ENCODE peak calls at places on chromosome 7, in four cellular contexts. R, K, E and C are unnamed samples.

GRCh38 chr7:17506090-17506489 is 207.6 kb downstream of the AHR start:
- DNase-seq in R (no peak), K (no peak), E (no peak), C (no peak)

GRCh38 chr7:133480868-133481267 is 228.0 kb downstream of the EXOC4 start:
- DNase-seq in R (no peak), K (no peak), E (no peak), C (no peak)

GRCh38 chr7:73316521-73316920 is 7.9 kb upstream of the NSUN5 start:
- DNase-seq in R (no peak), K (no peak), E (no peak), C (no peak)

GRCh38 chr7:434891-435486 is 84.7 kb downstream of the PDGFA start:
- DNase-seq in R (peak; percentile 81), K (no peak), E (no peak), C (no peak)

GRCh38 chr7:113519447-113519846 is 399.4 kb downstream of the PPP1R3A start:
- DNase-seq in R (no peak), K (no peak), E (no peak), C (no peak)

GRCh38 chr7:38102486-38102885 is 75.6 kb upstream of the STARD3NL start:
- DNase-seq in R (no peak), K (no peak), E (no peak), C (no peak)

GRCh38 chr7:18179058-18179457 is 151.4 kb upstream of the PRPS1L1 start:
- DNase-seq in R (no peak), K (no peak), E (no peak), C (no peak)

GRCh38 chr7:121341933-121342332 is 13.1 kb downstream of the WNT16 start:
- DNase-seq in R (no peak), K (no peak), E (no peak), C (no peak)

GRCh38 chr7:27167170-27167505 is 1.8 kb upstream of the HOXA9 start:
- DNase-seq in R (peak; percentile 20), K (peak; percentile 28), E (peak; percentile 47), C (no peak)

GRCh38 chr7:79897166-79897565 is 237.5 kb upstream of the GNAI1 start:
- DNase-seq in R (no peak), K (no peak), E (no peak), C (no peak)

GRCh38 chr7:112001089-112001826 is 204.9 kb downstream of the DOCK4 start:
- DNase-seq in R (no peak), K (peak; percentile 85), E (no peak), C (peak; percentile 69)

GRCh38 chr7:92614586-92615237 is 24.5 kb upstream of the FAM133B start:
- DNase-seq in R (no peak), K (no peak), E (no peak), C (no peak)

GRCh38 chr7:132450188-132450587 is 126.1 kb downstream of the PLXNA4 start:
- DNase-seq in R (no peak), K (no peak), E (no peak), C (no peak)

GRCh38 chr7:97018126-97018601 is 6.5 kb downstream of the DLX5 start:
- DNase-seq in R (peak; percentile 55), K (no peak), E (no peak), C (no peak)

GRCh38 chr7:96253441-96253840 is 68.5 kb downstream of the SLC25A13 start:
- DNase-seq in R (no peak), K (no peak), E (no peak), C (no peak)

GRCh38 chr7:94043299-94043698 is 39.1 kb upstream of the BET1 start:
- DNase-seq in R (no peak), K (peak; percentile 61), E (no peak), C (peak; percentile 60)

GRCh38 chr7:139159900-139160675 is 50.6 kb upstream of the ZC3HAV1 start:
- DNase-seq in R (no peak), K (peak; percentile 4), E (no peak), C (no peak)

GRCh38 chr7:41029072-41029492 is 673.8 kb downstream of the INHBA start:
- DNase-seq in R (no peak), K (peak; percentile 100), E (no peak), C (peak; percentile 89)

GRCh38 chr7:121069346-121070100 is 81.0 kb downstream of the CPED1 start:
- DNase-seq in R (no peak), K (no peak), E (no peak), C (no peak)

DNA sequence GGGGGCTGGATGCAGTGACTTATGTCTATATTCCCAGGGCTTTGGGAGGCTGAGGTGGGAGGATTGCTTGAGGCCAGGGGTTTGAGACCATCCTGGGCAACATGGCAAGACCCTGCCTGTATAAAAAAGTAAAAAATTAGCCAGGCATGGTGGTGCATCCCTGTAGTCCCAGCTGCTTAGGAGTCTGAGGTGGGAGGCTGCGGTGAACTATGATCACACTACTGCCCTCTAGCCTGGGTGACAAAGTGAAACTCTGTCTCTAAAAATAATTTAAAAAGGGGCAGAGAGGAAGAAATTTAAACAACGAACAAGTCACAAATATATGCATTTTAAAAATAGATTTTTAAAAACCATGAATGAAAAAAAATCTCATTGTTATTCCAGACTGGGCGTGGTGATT is 46.2 kb upstream of the FEZF1 start:
- DNase-seq in R (peak; percentile 21), K (no peak), E (no peak), C (no peak)
- TF ChIP-seq CTCF in R (peak; percentile 38), K (no peak), E (no peak), C (no peak)

DNA sequence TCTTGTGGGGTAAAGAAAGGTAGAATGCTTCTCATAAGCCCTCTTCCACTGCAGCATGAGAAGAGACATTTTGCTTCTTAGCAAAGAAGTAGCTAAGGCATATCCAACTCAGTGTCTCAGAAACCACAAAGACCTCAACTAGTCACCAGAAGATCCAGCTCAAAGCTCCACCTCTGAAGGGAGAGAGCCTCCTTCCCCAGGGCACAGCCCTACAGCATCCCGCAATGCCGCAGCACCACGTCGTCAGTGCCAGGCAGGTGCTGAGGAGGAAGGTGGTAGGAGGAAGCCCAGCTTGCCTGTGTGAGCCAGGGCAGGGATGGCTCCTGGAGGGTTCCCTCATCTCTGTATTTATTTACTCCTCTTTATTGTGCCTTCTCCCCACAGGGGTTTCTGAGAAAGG is 385.6 kb upstream of the NPVF start:
- DNase-seq in R (no peak), K (no peak), E (no peak), C (no peak)
- H3K27ac ChIP-seq in R (no peak overlapping the region), K (no peak overlapping the region), E (no peak overlapping the region), C (no peak overlapping the region)

DNA sequence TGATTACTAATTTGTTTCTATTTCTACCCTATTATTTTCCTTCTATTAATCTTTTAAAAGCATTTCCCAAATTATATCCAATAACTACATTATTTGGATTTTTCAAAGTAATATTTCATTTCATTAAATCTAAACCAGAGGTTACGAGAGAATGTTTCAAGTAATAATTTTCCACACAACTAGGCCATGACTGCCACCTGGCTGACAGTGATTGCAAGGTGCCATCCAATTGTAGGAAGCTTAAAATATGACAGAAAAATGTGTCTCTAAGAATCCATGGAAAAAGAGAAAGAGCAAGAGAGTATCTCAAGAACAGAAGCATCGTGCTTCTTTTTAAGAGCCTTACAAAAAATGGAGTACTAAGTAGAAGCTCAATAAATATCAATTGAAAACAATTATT is 48.7 kb downstream of the TPK1 start:
- DNase-seq in R (peak; percentile 30), K (no peak), E (no peak), C (no peak)
- TF ChIP-seq CTCF in R (peak; percentile 46), K (peak; percentile 55), E (no peak), C (no peak)

GRCh38 chr7:99379043-99379577 is 4.6 kb downstream of the ARPC1B start:
- DNase-seq in R (no peak), K (peak; percentile 81), E (no peak), C (peak; percentile 71)
- H3K27ac ChIP-seq in R (peak overlapping the region; percentile 55), K (peak overlapping the region; percentile 60), E (no peak overlapping the region), C (peak overlapping the region; percentile 97)

GRCh38 chr7:85030893-85031292 is 156.0 kb downstream of the SEMA3D start:
- DNase-seq in R (peak; percentile 56), K (peak; percentile 14), E (no peak), C (peak; percentile 25)
- TF ChIP-seq CTCF in R (peak; percentile 73), K (peak; percentile 79), E (peak; percentile 26), C (peak; percentile 74)

DNA sequence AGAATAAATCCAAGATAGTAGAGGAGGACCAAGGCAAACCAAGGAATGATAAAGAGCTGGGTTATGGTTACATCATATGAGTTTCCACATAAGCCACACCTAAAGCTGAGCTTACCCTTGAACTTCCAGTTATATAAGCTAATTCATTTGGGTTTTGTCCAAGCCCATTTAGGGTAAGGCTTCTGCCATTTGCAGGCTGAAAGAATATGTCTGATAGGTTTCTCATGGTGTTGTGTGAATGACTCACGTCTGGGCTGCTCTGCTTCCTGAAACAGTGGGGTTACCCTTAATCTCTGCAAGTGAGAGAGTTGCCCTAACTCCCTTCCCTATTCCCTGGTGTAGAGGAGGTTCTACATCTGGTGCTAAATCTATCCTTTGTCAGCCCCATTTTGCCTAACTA is 60.8 kb downstream of the PTTG1IP2 start:
- DNase-seq in R (no peak), K (peak; percentile 76), E (no peak), C (peak; percentile 20)
- H3K27ac ChIP-seq in R (no peak overlapping the region), K (no peak overlapping the region), E (no peak overlapping the region), C (no peak overlapping the region)

GRCh38 chr7:90595801-90596683 is at the start of gene CDK14:
- DNase-seq in R (peak; percentile 91), K (no peak), E (peak; percentile 93), C (peak; percentile 64)
- TF ChIP-seq CTCF in R (no peak), K (peak; percentile 64), E (peak; percentile 33), C (peak; percentile 72)

GRCh38 chr7:150962285-150962742 is 15.8 kb downstream of the KCNH2 start:
- DNase-seq in R (no peak), K (no peak), E (no peak), C (no peak)

GRCh38 chr7:150962743-150963399 is 15.2 kb downstream of the KCNH2 start:
- DNase-seq in R (peak; percentile 84), K (no peak), E (peak; percentile 75), C (peak; percentile 56)

GRCh38 chr7:150964593-150965111 is 13.5 kb downstream of the KCNH2 start:
- DNase-seq in R (peak; percentile 60), K (no peak), E (no peak), C (no peak)

GRCh38 chr7:150965273-150965830 is 12.8 kb downstream of the KCNH2 start:
- DNase-seq in R (no peak), K (no peak), E (no peak), C (no peak)

DNA sequence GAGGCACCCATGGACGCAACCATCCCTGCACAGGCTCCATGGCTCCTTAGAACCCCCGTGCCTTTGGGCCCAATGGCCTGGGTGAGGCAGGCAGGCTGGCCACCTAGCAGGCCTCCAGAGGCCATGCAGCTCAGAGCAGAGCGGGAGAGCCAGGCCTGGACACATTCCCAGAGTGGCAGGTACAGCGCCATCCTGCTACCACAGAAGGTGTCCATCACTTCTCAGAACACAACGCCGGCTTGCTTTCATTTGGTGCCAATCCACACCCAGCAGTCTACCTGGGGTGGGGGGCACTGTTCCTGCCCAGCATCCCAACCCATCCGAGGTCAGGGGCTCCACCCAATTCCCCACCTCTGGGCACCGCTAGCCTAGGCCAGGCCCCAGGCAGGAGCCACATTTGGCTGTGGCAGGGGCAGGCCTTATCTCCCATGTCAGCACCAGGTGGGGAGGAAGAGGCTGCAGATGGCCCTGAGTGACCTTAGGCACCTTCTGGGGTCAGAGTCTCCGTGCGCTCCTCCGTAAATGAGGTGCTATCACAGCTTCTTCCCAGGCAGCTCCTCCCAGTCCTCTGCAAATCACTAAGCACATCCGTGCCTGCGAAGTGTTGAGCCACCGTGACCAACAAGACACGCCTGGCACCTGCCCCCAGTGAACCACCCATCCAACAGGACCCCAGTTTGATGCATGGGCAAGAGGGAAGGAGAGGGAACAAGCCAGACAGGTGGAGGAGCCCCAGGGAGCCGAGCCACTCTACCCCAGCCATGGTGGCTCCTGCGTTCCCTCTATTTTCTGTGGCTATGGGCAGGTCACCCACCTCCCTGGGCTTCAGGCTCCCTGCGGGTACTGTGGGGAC is 14.2 kb downstream of the KCNH2 start:
- DNase-seq in R (no peak), K (no peak), E (no peak), C (no peak)
- H3K27ac ChIP-seq in R (no peak overlapping the region), K (no peak overlapping the region), E (no peak overlapping the region), C (no peak overlapping the region)